ENCODE peak calls at places on chromosomes 6 and 20, in eight cellular contexts. M is foreskin fibroblast, A is RWPE1, N is suprapubic skin, E is fibroblast of the aortic adventitia, O is IMR-90, D is esophagus muscularis mucosa, U is glutamatergic neuron. H is an unnamed sample.

GRCh38 chr20:6026051-6026450 is 27.8 kb downstream of the LRRN4 start:
- DNase-seq in M (peak), A (no peak), N (no peak), E (no peak), O (peak), D (no peak), U (no peak), H (peak)

GRCh38 chr20:61744691-61745396 is 320.8 kb downstream of the TAF4 start:
- DNase-seq in M (peak), A (no peak), N (no peak), E (peak), O (peak), D (no peak), U (no peak), H (peak)

GRCh38 chr6:150987371-150987828 is 121.9 kb downstream of the MTHFD1L start:
- DNase-seq in M (no peak), A (no peak), N (no peak), E (no peak), O (no peak), D (no peak), U (no peak), H (peak)

GRCh38 chr20:35319206-35320197 is 27.3 kb upstream of the FAM83C start:
- DNase-seq in M (peak), A (peak), N (no peak), E (peak), O (peak), D (no peak), U (no peak), H (peak)

GRCh38 chr6:12750416-12750815 is 33.8 kb downstream of the PHACTR1 start:
- DNase-seq in M (no peak), A (no peak), N (no peak), E (no peak), O (no peak), D (no peak), U (no peak), H (no peak)

GRCh38 chr6:108730556-108731228 is 117.5 kb upstream of the ARMC2 start:
- DNase-seq in M (no peak), A (no peak), N (no peak), E (no peak), O (no peak), D (no peak), U (no peak), H (no peak)

GRCh38 chr6:37188962-37189510 is 19.1 kb downstream of the PIM1 start:
- DNase-seq in M (no peak), A (no peak), N (no peak), E (no peak), O (no peak), D (no peak), U (no peak), H (no peak)

GRCh38 chr6:3738381-3739131 is 13.0 kb downstream of the PXDC1 start:
- DNase-seq in M (no peak), A (no peak), N (no peak), E (no peak), O (no peak), D (no peak), U (no peak), H (no peak)

GRCh38 chr6:29294499-29294914 is 7.0 kb upstream of the OR14J1 start:
- DNase-seq in M (no peak), A (no peak), N (no peak), E (no peak), O (no peak), D (no peak), U (no peak), H (no peak)

GRCh38 chr20:61975411-61975810 is 90.3 kb downstream of the TAF4 start:
- DNase-seq in M (no peak), A (no peak), N (no peak), E (no peak), O (no peak), D (no peak), U (no peak), H (no peak)

GRCh38 chr6:169146536-169146935 is 107.1 kb downstream of the THBS2 start:
- DNase-seq in M (no peak), A (no peak), N (peak), E (no peak), O (no peak), D (no peak), U (no peak), H (peak)

GRCh38 chr6:125930810-125931418 is 25.7 kb upstream of the HINT3 start:
- DNase-seq in M (no peak), A (no peak), N (no peak), E (no peak), O (peak), D (no peak), U (no peak), H (peak)

GRCh38 chr6:80425089-80425823 is 318.8 kb downstream of the BCKDHB start:
- DNase-seq in M (peak), A (no peak), N (no peak), E (peak), O (peak), D (no peak), U (no peak), H (peak)

GRCh38 chr6:106056738-106057390 is 29.3 kb upstream of the PRDM1 start:
- DNase-seq in M (no peak), A (no peak), N (no peak), E (no peak), O (no peak), D (no peak), U (no peak), H (no peak)

GRCh38 chr20:31630187-31630790 is 7.4 kb upstream of the COX4I2 start:
- DNase-seq in M (no peak), A (no peak), N (no peak), E (peak), O (no peak), D (no peak), U (no peak), H (peak)

GRCh38 chr6:9583946-9584345 is 830.9 kb downstream of the TFAP2A start:
- DNase-seq in M (peak), A (no peak), N (no peak), E (no peak), O (no peak), D (no peak), U (no peak), H (no peak)

GRCh38 chr6:131383421-131384411 is 189.3 kb upstream of the ARG1 start:
- DNase-seq in M (no peak), A (no peak), N (no peak), E (peak), O (no peak), D (no peak), U (no peak), H (no peak)

GRCh38 chr20:49508435-49509199 is 26.1 kb upstream of the KCNB1 start:
- DNase-seq in M (peak), A (peak), N (no peak), E (peak), O (peak), D (no peak), U (no peak), H (peak)

GRCh38 chr20:12243327-12243726 is 325.6 kb downstream of the BTBD3 start:
- DNase-seq in M (no peak), A (no peak), N (no peak), E (no peak), O (no peak), D (no peak), U (no peak), H (no peak)

GRCh38 chr20:25247100-25247665 is 702 bp upstream of the PYGB start:
- DNase-seq in M (peak), A (peak), N (no peak), E (peak), O (peak), D (no peak), U (peak), H (peak)

GRCh38 chr20:50379049-50379990 is 130.9 kb upstream of the PTPN1 start:
- DNase-seq in M (peak), A (no peak), N (peak), E (peak), O (peak), D (peak), U (no peak), H (peak)

GRCh38 chr20:36745927-36746659 is at the start of gene NDRG3:
- DNase-seq in M (peak), A (peak), N (peak), E (peak), O (peak), D (peak), U (peak), H (peak)
- TF ChIP-seq CTCF in M (no peak), A (peak), N (no peak), E (no peak), O (no peak), D (no peak), U (no peak), H (no peak)

DNA sequence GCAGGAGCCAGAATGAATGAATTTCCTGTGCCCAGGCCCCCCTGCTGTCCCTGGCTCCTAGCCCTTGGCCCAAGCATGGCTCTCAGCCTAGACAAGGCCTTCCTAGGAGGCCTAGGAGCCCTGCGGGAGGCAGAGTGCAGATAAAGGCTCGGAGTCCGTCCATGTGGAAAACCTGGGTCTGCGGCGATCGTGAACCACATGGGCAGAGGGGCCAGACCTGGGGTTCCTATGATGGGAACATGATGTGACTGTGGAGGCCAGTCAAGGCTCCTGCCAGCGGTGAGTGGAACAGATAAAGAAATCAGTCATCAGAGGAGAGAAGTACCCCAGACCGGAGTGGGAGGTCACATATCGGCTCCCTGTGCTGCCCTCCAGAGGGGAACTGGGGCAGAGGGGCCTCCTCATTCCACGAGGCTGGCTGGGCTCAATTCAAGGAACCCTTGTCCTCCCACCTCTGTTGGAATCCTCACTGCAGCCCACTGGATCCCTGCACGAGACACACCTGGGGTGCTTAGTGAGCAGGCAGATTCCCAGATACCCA is 5.8 kb upstream of the VSTM2L start:
- DNase-seq in M (no peak), A (no peak), N (no peak), E (peak), O (no peak), D (no peak), U (peak), H (peak)
- TF ChIP-seq CTCF in M (peak), A (no peak), N (no peak), E (peak), O (no peak), D (no peak), U (peak), H (peak)

GRCh38 chr20:36666181-36666740 is 20.3 kb upstream of the SLA2 start:
- DNase-seq in M (no peak), A (no peak), N (no peak), E (peak), O (peak), D (no peak), U (no peak), H (peak)
- TF ChIP-seq CTCF in M (no peak), A (peak), N (no peak), E (peak), O (peak), D (peak), U (no peak), H (peak)

GRCh38 chr6:40715501-40716403 is 128.6 kb upstream of the LRFN2 start:
- DNase-seq in M (no peak), A (no peak), N (no peak), E (no peak), O (no peak), D (no peak), U (no peak), H (no peak)

GRCh38 chr6:40714576-40715500 is 127.7 kb upstream of the LRFN2 start:
- DNase-seq in M (no peak), A (no peak), N (no peak), E (no peak), O (no peak), D (no peak), U (no peak), H (no peak)

GRCh38 chr6:40719671-40720374 is 132.7 kb upstream of the LRFN2 start:
- DNase-seq in M (peak), A (no peak), N (no peak), E (peak), O (peak), D (no peak), U (no peak), H (peak)

GRCh38 chr6:40718401-40718800 is 131.2 kb upstream of the LRFN2 start:
- DNase-seq in M (no peak), A (no peak), N (no peak), E (no peak), O (no peak), D (no peak), U (no peak), H (no peak)

GRCh38 chr6:40717411-40718057 is 130.4 kb upstream of the LRFN2 start:
- DNase-seq in M (no peak), A (no peak), N (no peak), E (no peak), O (no peak), D (no peak), U (no peak), H (no peak)
- TF ChIP-seq CTCF in M (no peak), A (no peak), N (no peak), E (no peak), O (no peak), D (no peak), U (no peak), H (no peak)